ENCODE peak calls at places on chromosomes 6 and 20, in five cellular contexts. One of them, this sample, is unnamed.

GRCh38 chr6:26103141-26103769 is 16.0 kb downstream of the HFE start:
- DNase-seq in ovary: no peak
- DNase-seq in neural progenitor cell: peak; percentile 26
- DNase-seq in heart right ventricle: no peak
- DNase-seq in pancreas: no peak
- DNase-seq in this sample: no peak

GRCh38 chr6:71035871-71036270 is 79.0 kb upstream of the B3GAT2 start:
- DNase-seq in ovary: no peak
- DNase-seq in neural progenitor cell: no peak
- DNase-seq in pancreas: no peak
- DNase-seq in heart right ventricle: no peak
- DNase-seq in this sample: no peak

GRCh38 chr6:13811627-13812358 is 2.6 kb downstream of the MCUR1 start:
- DNase-seq in ovary: peak; percentile 46
- DNase-seq in heart right ventricle: no peak
- DNase-seq in pancreas: peak; percentile 35
- DNase-seq in neural progenitor cell: no peak
- DNase-seq in this sample: no peak

GRCh38 chr6:85008311-85009015 is 244.1 kb upstream of the TBX18 start:
- DNase-seq in ovary: no peak
- DNase-seq in pancreas: no peak
- DNase-seq in heart right ventricle: no peak
- DNase-seq in neural progenitor cell: no peak
- DNase-seq in this sample: no peak

GRCh38 chr20:50286609-50287008 is 96.0 kb downstream of the CEBPB start:
- DNase-seq in pancreas: no peak
- DNase-seq in neural progenitor cell: no peak
- DNase-seq in heart right ventricle: no peak
- DNase-seq in ovary: peak; percentile 84
- DNase-seq in this sample: no peak

GRCh38 chr6:81727876-81728517 is 24.5 kb downstream of the TENT5A start:
- DNase-seq in heart right ventricle: no peak
- DNase-seq in pancreas: peak; percentile 18
- DNase-seq in ovary: no peak
- DNase-seq in neural progenitor cell: no peak
- DNase-seq in this sample: no peak

GRCh38 chr6:103002282-103002681 is 1608.8 kb downstream of the GRIK2 start:
- DNase-seq in neural progenitor cell: no peak
- DNase-seq in ovary: no peak
- DNase-seq in heart right ventricle: no peak
- DNase-seq in pancreas: no peak
- DNase-seq in this sample: no peak

GRCh38 chr20:61405007-61405406 is 152.9 kb downstream of the CDH4 start:
- DNase-seq in neural progenitor cell: no peak
- DNase-seq in ovary: no peak
- DNase-seq in pancreas: no peak
- DNase-seq in heart right ventricle: no peak
- DNase-seq in this sample: no peak

GRCh38 chr20:36318166-36318565 is 12.0 kb downstream of the DLGAP4 start:
- DNase-seq in pancreas: no peak
- DNase-seq in heart right ventricle: no peak
- DNase-seq in neural progenitor cell: no peak
- DNase-seq in ovary: no peak
- DNase-seq in this sample: no peak

GRCh38 chr6:16713597-16713996 is 47.7 kb downstream of the ATXN1 start:
- DNase-seq in ovary: no peak
- DNase-seq in neural progenitor cell: no peak
- DNase-seq in pancreas: no peak
- DNase-seq in heart right ventricle: no peak
- DNase-seq in this sample: no peak

GRCh38 chr20:11084508-11084907 is 410.7 kb upstream of the JAG1 start:
- DNase-seq in pancreas: no peak
- DNase-seq in neural progenitor cell: no peak
- DNase-seq in ovary: no peak
- DNase-seq in heart right ventricle: no peak
- DNase-seq in this sample: no peak

GRCh38 chr20:38392356-38392755 is 42.8 kb downstream of the SNHG17 start:
- DNase-seq in heart right ventricle: no peak
- DNase-seq in neural progenitor cell: no peak
- DNase-seq in ovary: no peak
- DNase-seq in pancreas: no peak
- DNase-seq in this sample: no peak

GRCh38 chr6:123805921-123806320 is 2.3 kb downstream of the NKAIN2 start:
- DNase-seq in neural progenitor cell: no peak
- DNase-seq in pancreas: no peak
- DNase-seq in ovary: no peak
- DNase-seq in heart right ventricle: no peak
- DNase-seq in this sample: no peak

GRCh38 chr20:23605867-23606651 is at the start of gene CST9:
- DNase-seq in neural progenitor cell: peak; percentile 1
- DNase-seq in heart right ventricle: no peak
- DNase-seq in ovary: no peak
- DNase-seq in pancreas: no peak
- DNase-seq in this sample: no peak

GRCh38 chr6:148934534-148934933 is 187.7 kb downstream of the UST start:
- DNase-seq in ovary: peak; percentile 34
- DNase-seq in neural progenitor cell: no peak
- DNase-seq in pancreas: no peak
- DNase-seq in heart right ventricle: no peak
- DNase-seq in this sample: no peak

GRCh38 chr6:4004249-4004648 is 74.7 kb downstream of the FAM217A start:
- DNase-seq in neural progenitor cell: no peak
- DNase-seq in pancreas: no peak
- DNase-seq in ovary: no peak
- DNase-seq in heart right ventricle: no peak
- DNase-seq in this sample: no peak

GRCh38 chr6:3996349-3996748 is 82.6 kb downstream of the FAM217A start:
- DNase-seq in pancreas: no peak
- DNase-seq in ovary: no peak
- DNase-seq in heart right ventricle: no peak
- DNase-seq in neural progenitor cell: no peak
- DNase-seq in this sample: no peak

GRCh38 chr6:3997144-3997770 is 81.7 kb downstream of the FAM217A start:
- DNase-seq in neural progenitor cell: peak; percentile 38
- DNase-seq in ovary: no peak
- DNase-seq in heart right ventricle: no peak
- DNase-seq in pancreas: no peak
- DNase-seq in this sample: no peak

GRCh38 chr6:3999800-4000661 is 78.9 kb downstream of the FAM217A start:
- DNase-seq in ovary: no peak
- DNase-seq in neural progenitor cell: peak; percentile 31
- DNase-seq in pancreas: no peak
- DNase-seq in heart right ventricle: no peak
- DNase-seq in this sample: no peak
- H3K27ac ChIP-seq in ovary: no peak overlapping the region
- H3K27ac ChIP-seq in neural progenitor cell: no peak overlapping the region
- H3K27ac ChIP-seq in pancreas: no peak overlapping the region
- H3K27ac ChIP-seq in heart right ventricle: no peak overlapping the region
- H3K27ac ChIP-seq in this sample: no peak overlapping the region

GRCh38 chr20:48818031-48818370 is 9.8 kb downstream of the PREX1 start:
- DNase-seq in ovary: no peak
- DNase-seq in heart right ventricle: no peak
- DNase-seq in neural progenitor cell: no peak
- DNase-seq in pancreas: no peak
- DNase-seq in this sample: no peak

GRCh38 chr20:48816282-48816860 is 11.4 kb downstream of the PREX1 start:
- DNase-seq in neural progenitor cell: no peak
- DNase-seq in pancreas: no peak
- DNase-seq in ovary: no peak
- DNase-seq in heart right ventricle: no peak
- DNase-seq in this sample: no peak

GRCh38 chr20:48819089-48819488 is 8.7 kb downstream of the PREX1 start:
- DNase-seq in ovary: no peak
- DNase-seq in neural progenitor cell: no peak
- DNase-seq in pancreas: no peak
- DNase-seq in heart right ventricle: no peak
- DNase-seq in this sample: no peak

GRCh38 chr20:48818481-48818987 is 9.3 kb downstream of the PREX1 start:
- DNase-seq in heart right ventricle: no peak
- DNase-seq in ovary: no peak
- DNase-seq in neural progenitor cell: no peak
- DNase-seq in pancreas: no peak
- DNase-seq in this sample: no peak

DNA sequence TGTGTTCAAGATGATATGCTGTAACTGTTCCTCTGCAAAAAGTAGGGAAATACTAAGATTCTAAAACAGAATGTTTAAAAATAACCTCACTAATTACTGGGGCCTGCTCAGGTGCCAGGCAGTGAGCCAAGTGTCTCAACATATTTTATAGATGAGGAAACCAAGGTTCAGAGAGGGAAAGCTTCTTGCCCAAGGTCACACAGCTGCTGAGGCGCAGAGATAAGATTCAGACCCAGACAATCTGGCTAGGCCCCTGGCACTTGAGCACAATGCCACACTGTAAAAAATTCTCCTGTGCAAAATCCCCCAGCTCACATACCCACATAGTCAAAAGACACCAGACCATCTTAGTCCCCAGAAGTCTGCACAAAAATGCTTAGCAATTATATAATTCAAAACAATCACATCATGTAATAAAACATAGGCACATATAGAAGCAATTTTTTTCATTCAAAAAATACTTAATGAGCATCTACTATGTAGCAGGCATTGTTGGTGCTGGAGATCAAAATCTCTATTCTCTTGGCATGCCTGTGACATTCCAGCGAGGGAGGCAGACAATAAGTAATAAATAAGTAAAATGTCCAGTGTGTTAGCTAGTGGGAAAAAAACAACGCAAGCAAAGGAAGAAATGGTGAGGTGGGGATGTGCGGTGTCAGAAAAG is 10.3 kb downstream of the PREX1 start:
- DNase-seq in heart right ventricle: no peak
- DNase-seq in neural progenitor cell: no peak
- DNase-seq in pancreas: no peak
- DNase-seq in ovary: no peak
- DNase-seq in this sample: no peak
- H3K4me1 ChIP-seq in heart right ventricle: no peaks in the 10 kb centered on the region
- H3K4me1 ChIP-seq in neural progenitor cell: peaks cover 8% of the 10 kb centered on the region
- H3K4me1 ChIP-seq in pancreas: no peaks in the 10 kb centered on the region
- H3K4me1 ChIP-seq in ovary: no peaks in the 10 kb centered on the region
- H3K4me1 ChIP-seq in this sample: peaks cover 65% of the 10 kb centered on the region

GRCh38 chr6:53915292-53915691 is 120.5 kb downstream of the LRRC1 start:
- DNase-seq in pancreas: no peak
- DNase-seq in heart right ventricle: no peak
- DNase-seq in ovary: no peak
- DNase-seq in neural progenitor cell: no peak
- DNase-seq in this sample: no peak
- H3K4me3 ChIP-seq in pancreas: no peak overlapping the region
- H3K4me3 ChIP-seq in heart right ventricle: no peak overlapping the region
- H3K4me3 ChIP-seq in ovary: no peak overlapping the region
- H3K4me3 ChIP-seq in neural progenitor cell: no peak overlapping the region
- H3K4me3 ChIP-seq in this sample: no peak overlapping the region

DNA sequence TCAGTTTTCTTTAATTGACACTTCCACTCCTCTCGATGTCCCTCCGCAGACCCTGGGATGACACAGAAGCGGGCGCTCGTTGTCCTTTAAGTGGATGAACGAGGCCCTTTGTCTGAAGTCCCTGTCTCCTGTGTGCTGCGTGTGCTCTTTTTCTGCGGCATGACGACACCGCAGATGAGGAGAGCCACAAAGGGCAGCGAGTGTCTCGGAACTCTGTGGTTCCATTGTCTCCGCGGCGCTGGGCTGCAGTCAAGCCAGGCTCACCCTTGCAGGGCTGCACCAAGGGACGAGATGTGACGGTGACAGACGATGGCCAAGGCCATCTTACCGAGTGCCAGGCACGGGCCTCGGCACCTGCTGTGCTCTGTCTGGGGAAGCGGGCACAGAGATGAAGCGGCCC is 10.6 kb downstream of the PRR18 start:
- DNase-seq in heart right ventricle: no peak
- DNase-seq in pancreas: no peak
- DNase-seq in neural progenitor cell: no peak
- DNase-seq in ovary: no peak
- DNase-seq in this sample: no peak
- H3K27ac ChIP-seq in heart right ventricle: no peak overlapping the region
- H3K27ac ChIP-seq in pancreas: no peak overlapping the region
- H3K27ac ChIP-seq in neural progenitor cell: no peak overlapping the region
- H3K27ac ChIP-seq in ovary: no peak overlapping the region
- H3K27ac ChIP-seq in this sample: no peak overlapping the region

GRCh38 chr6:118889163-118889562 is 4.8 kb upstream of the ASF1A start:
- DNase-seq in heart right ventricle: no peak
- DNase-seq in pancreas: no peak
- DNase-seq in neural progenitor cell: no peak
- DNase-seq in ovary: no peak
- DNase-seq in this sample: no peak
- H3K4me1 ChIP-seq in heart right ventricle: peaks cover 16% of the 10 kb centered on the region
- H3K4me1 ChIP-seq in pancreas: peaks cover 4% of the 10 kb centered on the region
- H3K4me1 ChIP-seq in neural progenitor cell: peaks cover 19% of the 10 kb centered on the region
- H3K4me1 ChIP-seq in ovary: peaks cover 3% of the 10 kb centered on the region
- H3K4me1 ChIP-seq in this sample: peaks cover 24% of the 10 kb centered on the region

GRCh38 chr20:48751871-48752270 is 75.9 kb downstream of the PREX1 start:
- DNase-seq in neural progenitor cell: no peak
- DNase-seq in ovary: no peak
- DNase-seq in heart right ventricle: no peak
- DNase-seq in pancreas: no peak
- DNase-seq in this sample: no peak

GRCh38 chr20:48749437-48749836 is 78.4 kb downstream of the PREX1 start:
- DNase-seq in neural progenitor cell: no peak
- DNase-seq in ovary: no peak
- DNase-seq in pancreas: no peak
- DNase-seq in heart right ventricle: no peak
- DNase-seq in this sample: no peak

GRCh38 chr20:48752963-48753362 is 74.8 kb downstream of the PREX1 start:
- DNase-seq in ovary: no peak
- DNase-seq in neural progenitor cell: no peak
- DNase-seq in pancreas: no peak
- DNase-seq in heart right ventricle: no peak
- DNase-seq in this sample: no peak

GRCh38 chr20:48750376-48750775 is 77.4 kb downstream of the PREX1 start:
- DNase-seq in pancreas: no peak
- DNase-seq in ovary: no peak
- DNase-seq in neural progenitor cell: no peak
- DNase-seq in heart right ventricle: no peak
- DNase-seq in this sample: no peak

GRCh38 chr20:48750941-48751620 is 76.7 kb downstream of the PREX1 start:
- DNase-seq in ovary: no peak
- DNase-seq in pancreas: no peak
- DNase-seq in neural progenitor cell: peak; percentile 95
- DNase-seq in heart right ventricle: peak; percentile 66
- DNase-seq in this sample: no peak
- H3K4me3 ChIP-seq in ovary: no peak overlapping the region
- H3K4me3 ChIP-seq in pancreas: no peak overlapping the region
- H3K4me3 ChIP-seq in neural progenitor cell: no peak overlapping the region
- H3K4me3 ChIP-seq in heart right ventricle: no peak overlapping the region
- H3K4me3 ChIP-seq in this sample: no peak overlapping the region